ENCODE peak calls at places on chromosomes 12 and 14, in ten cellular contexts. One of them, this sample, is unnamed.
A peak's percentile ranks its signal among the peaks of the same experiment; 100 is the strongest.

GRCh38 chr12:80848858-80849257 is 88.9 kb downstream of the LIN7A start:
- DNase-seq in lower lobe of right lung: no peak
- DNase-seq in colonic mucosa: no peak
- DNase-seq in HFF-Myc: no peak
- DNase-seq in pancreas: no peak
- DNase-seq in HepG2: no peak
- DNase-seq in breast epithelium: no peak
- DNase-seq in AG10803: no peak
- DNase-seq in CD14-positive monocyte: no peak
- DNase-seq in epithelial cell of esophagus: peak; percentile 9
- DNase-seq in this sample: no peak

GRCh38 chr12:15435597-15435996 is 113.3 kb downstream of the PTPRO start:
- DNase-seq in lower lobe of right lung: no peak
- DNase-seq in colonic mucosa: no peak
- DNase-seq in HFF-Myc: no peak
- DNase-seq in pancreas: no peak
- DNase-seq in HepG2: no peak
- DNase-seq in breast epithelium: no peak
- DNase-seq in AG10803: peak; percentile 5
- DNase-seq in CD14-positive monocyte: no peak
- DNase-seq in epithelial cell of esophagus: peak; percentile 39
- DNase-seq in this sample: no peak

GRCh38 chr12:34033628-34034296 is 11.5 kb downstream of the ALG10 start:
- DNase-seq in lower lobe of right lung: no peak
- DNase-seq in colonic mucosa: no peak
- DNase-seq in HFF-Myc: no peak
- DNase-seq in pancreas: no peak
- DNase-seq in HepG2: peak; percentile 12
- DNase-seq in breast epithelium: no peak
- DNase-seq in AG10803: peak; percentile 27
- DNase-seq in CD14-positive monocyte: no peak
- DNase-seq in epithelial cell of esophagus: peak; percentile 43
- DNase-seq in this sample: no peak

GRCh38 chr14:68405959-68406358 is 386.9 kb downstream of the ZFP36L1 start:
- DNase-seq in lower lobe of right lung: no peak
- DNase-seq in colonic mucosa: no peak
- DNase-seq in HFF-Myc: no peak
- DNase-seq in pancreas: no peak
- DNase-seq in HepG2: no peak
- DNase-seq in breast epithelium: no peak
- DNase-seq in AG10803: peak; percentile 88
- DNase-seq in CD14-positive monocyte: no peak
- DNase-seq in epithelial cell of esophagus: peak; percentile 89
- DNase-seq in this sample: no peak

GRCh38 chr14:100317897-100318808 is 5.0 kb upstream of the SLC25A47 start:
- DNase-seq in lower lobe of right lung: peak; percentile 84
- DNase-seq in colonic mucosa: peak; percentile 72
- DNase-seq in HFF-Myc: no peak
- DNase-seq in pancreas: peak; percentile 85
- DNase-seq in HepG2: no peak
- DNase-seq in breast epithelium: no peak
- DNase-seq in AG10803: peak; percentile 61
- DNase-seq in CD14-positive monocyte: no peak
- DNase-seq in epithelial cell of esophagus: peak; percentile 34
- DNase-seq in this sample: peak; percentile 58

GRCh38 chr12:58668831-58669230 is 251.5 kb downstream of the LRIG3 start:
- DNase-seq in lower lobe of right lung: no peak
- DNase-seq in colonic mucosa: no peak
- DNase-seq in HFF-Myc: no peak
- DNase-seq in pancreas: no peak
- DNase-seq in HepG2: no peak
- DNase-seq in breast epithelium: no peak
- DNase-seq in AG10803: peak; percentile 73
- DNase-seq in CD14-positive monocyte: no peak
- DNase-seq in epithelial cell of esophagus: no peak
- DNase-seq in this sample: no peak

GRCh38 chr12:120115066-120115465 is 1.5 kb downstream of the RAB35 start:
- DNase-seq in lower lobe of right lung: no peak
- DNase-seq in colonic mucosa: no peak
- DNase-seq in HFF-Myc: no peak
- DNase-seq in pancreas: no peak
- DNase-seq in HepG2: no peak
- DNase-seq in breast epithelium: no peak
- DNase-seq in AG10803: peak; percentile 30
- DNase-seq in CD14-positive monocyte: no peak
- DNase-seq in epithelial cell of esophagus: no peak
- DNase-seq in this sample: no peak

GRCh38 chr12:52876371-52876770 is 27.6 kb upstream of the KRT78 start:
- DNase-seq in lower lobe of right lung: peak; percentile 86
- DNase-seq in colonic mucosa: peak; percentile 70
- DNase-seq in HFF-Myc: no peak
- DNase-seq in pancreas: peak; percentile 93
- DNase-seq in HepG2: no peak
- DNase-seq in breast epithelium: peak; percentile 89
- DNase-seq in AG10803: no peak
- DNase-seq in CD14-positive monocyte: no peak
- DNase-seq in epithelial cell of esophagus: peak; percentile 98
- DNase-seq in this sample: no peak

GRCh38 chr12:124910561-124911478 is 3.6 kb downstream of the UBC start:
- DNase-seq in lower lobe of right lung: no peak
- DNase-seq in colonic mucosa: peak; percentile 29
- DNase-seq in HFF-Myc: no peak
- DNase-seq in pancreas: no peak
- DNase-seq in HepG2: no peak
- DNase-seq in breast epithelium: no peak
- DNase-seq in AG10803: no peak
- DNase-seq in CD14-positive monocyte: no peak
- DNase-seq in epithelial cell of esophagus: peak; percentile 78
- DNase-seq in this sample: no peak

GRCh38 chr12:57242329-57242690 is 8.7 kb downstream of the STAC3 start:
- DNase-seq in lower lobe of right lung: no peak
- DNase-seq in colonic mucosa: no peak
- DNase-seq in HFF-Myc: no peak
- DNase-seq in pancreas: peak; percentile 91
- DNase-seq in HepG2: no peak
- DNase-seq in breast epithelium: peak; percentile 60
- DNase-seq in AG10803: no peak
- DNase-seq in CD14-positive monocyte: no peak
- DNase-seq in epithelial cell of esophagus: no peak
- DNase-seq in this sample: no peak

GRCh38 chr12:100794441-100795192 is at the start of gene ANO4:
- DNase-seq in lower lobe of right lung: no peak
- DNase-seq in colonic mucosa: no peak
- DNase-seq in HFF-Myc: no peak
- DNase-seq in pancreas: no peak
- DNase-seq in HepG2: no peak
- DNase-seq in breast epithelium: no peak
- DNase-seq in AG10803: peak; percentile 21
- DNase-seq in CD14-positive monocyte: no peak
- DNase-seq in epithelial cell of esophagus: no peak
- DNase-seq in this sample: no peak

GRCh38 chr12:18139989-18140596 is 50.1 kb upstream of the RERGL start:
- DNase-seq in lower lobe of right lung: no peak
- DNase-seq in colonic mucosa: no peak
- DNase-seq in HFF-Myc: no peak
- DNase-seq in pancreas: no peak
- DNase-seq in HepG2: peak; percentile 4
- DNase-seq in breast epithelium: no peak
- DNase-seq in AG10803: peak; percentile 38
- DNase-seq in CD14-positive monocyte: no peak
- DNase-seq in epithelial cell of esophagus: peak; percentile 42
- DNase-seq in this sample: no peak

GRCh38 chr12:130818381-130819247 is 20.4 kb downstream of the STX2 start:
- DNase-seq in lower lobe of right lung: peak; percentile 84
- DNase-seq in colonic mucosa: peak; percentile 75
- DNase-seq in HFF-Myc: no peak
- DNase-seq in pancreas: peak; percentile 88
- DNase-seq in HepG2: no peak
- DNase-seq in breast epithelium: peak; percentile 22
- DNase-seq in AG10803: no peak
- DNase-seq in CD14-positive monocyte: no peak
- DNase-seq in epithelial cell of esophagus: peak; percentile 83
- DNase-seq in this sample: peak; percentile 66

GRCh38 chr14:21988413-21988812 is 314.8 kb upstream of the OR4E1 start:
- DNase-seq in lower lobe of right lung: no peak
- DNase-seq in colonic mucosa: no peak
- DNase-seq in HFF-Myc: no peak
- DNase-seq in pancreas: no peak
- DNase-seq in HepG2: no peak
- DNase-seq in breast epithelium: no peak
- DNase-seq in AG10803: no peak
- DNase-seq in CD14-positive monocyte: no peak
- DNase-seq in epithelial cell of esophagus: no peak
- DNase-seq in this sample: no peak

GRCh38 chr14:21985081-21985480 is 311.5 kb upstream of the OR4E1 start:
- DNase-seq in lower lobe of right lung: no peak
- DNase-seq in colonic mucosa: no peak
- DNase-seq in HFF-Myc: no peak
- DNase-seq in pancreas: no peak
- DNase-seq in HepG2: no peak
- DNase-seq in breast epithelium: no peak
- DNase-seq in AG10803: no peak
- DNase-seq in CD14-positive monocyte: no peak
- DNase-seq in epithelial cell of esophagus: peak; percentile 20
- DNase-seq in this sample: no peak

GRCh38 chr14:21989090-21989489 is 315.5 kb upstream of the OR4E1 start:
- DNase-seq in lower lobe of right lung: no peak
- DNase-seq in colonic mucosa: no peak
- DNase-seq in HFF-Myc: no peak
- DNase-seq in pancreas: no peak
- DNase-seq in HepG2: no peak
- DNase-seq in breast epithelium: no peak
- DNase-seq in AG10803: no peak
- DNase-seq in CD14-positive monocyte: no peak
- DNase-seq in epithelial cell of esophagus: no peak
- DNase-seq in this sample: no peak

GRCh38 chr14:21990116-21990515 is 316.5 kb upstream of the OR4E1 start:
- DNase-seq in lower lobe of right lung: no peak
- DNase-seq in colonic mucosa: no peak
- DNase-seq in HFF-Myc: no peak
- DNase-seq in pancreas: no peak
- DNase-seq in HepG2: no peak
- DNase-seq in breast epithelium: no peak
- DNase-seq in AG10803: no peak
- DNase-seq in CD14-positive monocyte: no peak
- DNase-seq in epithelial cell of esophagus: no peak
- DNase-seq in this sample: no peak

GRCh38 chr14:21987937-21988336 is 314.3 kb upstream of the OR4E1 start:
- DNase-seq in lower lobe of right lung: no peak
- DNase-seq in colonic mucosa: no peak
- DNase-seq in HFF-Myc: no peak
- DNase-seq in pancreas: no peak
- DNase-seq in HepG2: peak; percentile 68
- DNase-seq in breast epithelium: no peak
- DNase-seq in AG10803: peak; percentile 3
- DNase-seq in CD14-positive monocyte: no peak
- DNase-seq in epithelial cell of esophagus: peak; percentile 47
- DNase-seq in this sample: no peak
- TF ChIP-seq CTCF in lower lobe of right lung: peak; percentile 28
- TF ChIP-seq CTCF in colonic mucosa: no peak
- TF ChIP-seq CTCF in HFF-Myc: peak; percentile 44
- TF ChIP-seq CTCF in pancreas: no peak
- TF ChIP-seq CTCF in HepG2: peak; percentile 43
- TF ChIP-seq CTCF in breast epithelium: no peak
- TF ChIP-seq CTCF in AG10803: peak; percentile 31
- TF ChIP-seq CTCF in CD14-positive monocyte: peak; percentile 66
- TF ChIP-seq CTCF in epithelial cell of esophagus: peak; percentile 53
- TF ChIP-seq CTCF in this sample: peak; percentile 41

GRCh38 chr14:45716506-45716905 is 463.5 kb upstream of the MIS18BP1 start:
- DNase-seq in lower lobe of right lung: no peak
- DNase-seq in colonic mucosa: no peak
- DNase-seq in HFF-Myc: no peak
- DNase-seq in pancreas: no peak
- DNase-seq in HepG2: peak; percentile 3
- DNase-seq in breast epithelium: no peak
- DNase-seq in AG10803: no peak
- DNase-seq in CD14-positive monocyte: no peak
- DNase-seq in epithelial cell of esophagus: peak; percentile 5
- DNase-seq in this sample: no peak
- TF ChIP-seq CTCF in lower lobe of right lung: no peak
- TF ChIP-seq CTCF in colonic mucosa: no peak
- TF ChIP-seq CTCF in HFF-Myc: peak; percentile 28
- TF ChIP-seq CTCF in pancreas: no peak
- TF ChIP-seq CTCF in HepG2: no peak
- TF ChIP-seq CTCF in breast epithelium: no peak
- TF ChIP-seq CTCF in AG10803: no peak
- TF ChIP-seq CTCF in CD14-positive monocyte: no peak
- TF ChIP-seq CTCF in epithelial cell of esophagus: peak; percentile 10
- TF ChIP-seq CTCF in this sample: peak; percentile 31

GRCh38 chr14:77185093-77185465 is 3.5 kb downstream of the TMEM63C start:
- DNase-seq in lower lobe of right lung: no peak
- DNase-seq in colonic mucosa: no peak
- DNase-seq in HFF-Myc: no peak
- DNase-seq in pancreas: no peak
- DNase-seq in HepG2: no peak
- DNase-seq in breast epithelium: no peak
- DNase-seq in AG10803: no peak
- DNase-seq in CD14-positive monocyte: no peak
- DNase-seq in epithelial cell of esophagus: peak; percentile 59
- DNase-seq in this sample: no peak

GRCh38 chr14:77183896-77184295 is 2.3 kb downstream of the TMEM63C start:
- DNase-seq in lower lobe of right lung: no peak
- DNase-seq in colonic mucosa: no peak
- DNase-seq in HFF-Myc: no peak
- DNase-seq in pancreas: no peak
- DNase-seq in HepG2: no peak
- DNase-seq in breast epithelium: no peak
- DNase-seq in AG10803: no peak
- DNase-seq in CD14-positive monocyte: no peak
- DNase-seq in epithelial cell of esophagus: no peak
- DNase-seq in this sample: no peak

GRCh38 chr14:77181124-77181602 is 435 bp upstream of the TMEM63C start:
- DNase-seq in lower lobe of right lung: no peak
- DNase-seq in colonic mucosa: no peak
- DNase-seq in HFF-Myc: no peak
- DNase-seq in pancreas: no peak
- DNase-seq in HepG2: no peak
- DNase-seq in breast epithelium: no peak
- DNase-seq in AG10803: no peak
- DNase-seq in CD14-positive monocyte: no peak
- DNase-seq in epithelial cell of esophagus: no peak
- DNase-seq in this sample: no peak

GRCh38 chr14:77184396-77185092 is 2.9 kb downstream of the TMEM63C start:
- DNase-seq in lower lobe of right lung: no peak
- DNase-seq in colonic mucosa: peak; percentile 74
- DNase-seq in HFF-Myc: no peak
- DNase-seq in pancreas: no peak
- DNase-seq in HepG2: no peak
- DNase-seq in breast epithelium: peak; percentile 55
- DNase-seq in AG10803: no peak
- DNase-seq in CD14-positive monocyte: no peak
- DNase-seq in epithelial cell of esophagus: peak; percentile 68
- DNase-seq in this sample: no peak

GRCh38 chr14:77181603-77182437 is at the start of gene TMEM63C:
- DNase-seq in lower lobe of right lung: no peak
- DNase-seq in colonic mucosa: peak; percentile 66
- DNase-seq in HFF-Myc: no peak
- DNase-seq in pancreas: peak; percentile 88
- DNase-seq in HepG2: peak; percentile 29
- DNase-seq in breast epithelium: peak; percentile 29
- DNase-seq in AG10803: no peak
- DNase-seq in CD14-positive monocyte: no peak
- DNase-seq in epithelial cell of esophagus: peak; percentile 83
- DNase-seq in this sample: peak; percentile 45
- TF ChIP-seq CTCF in lower lobe of right lung: no peak
- TF ChIP-seq CTCF in colonic mucosa: no peak
- TF ChIP-seq CTCF in HFF-Myc: no peak
- TF ChIP-seq CTCF in pancreas: no peak
- TF ChIP-seq CTCF in HepG2: peak; percentile 15
- TF ChIP-seq CTCF in breast epithelium: no peak
- TF ChIP-seq CTCF in AG10803: no peak
- TF ChIP-seq CTCF in CD14-positive monocyte: no peak
- TF ChIP-seq CTCF in epithelial cell of esophagus: no peak
- TF ChIP-seq CTCF in this sample: no peak

GRCh38 chr12:101838628-101839323 is 8.0 kb upstream of the GNPTAB start:
- DNase-seq in lower lobe of right lung: no peak
- DNase-seq in colonic mucosa: no peak
- DNase-seq in HFF-Myc: no peak
- DNase-seq in pancreas: no peak
- DNase-seq in HepG2: no peak
- DNase-seq in breast epithelium: no peak
- DNase-seq in AG10803: no peak
- DNase-seq in CD14-positive monocyte: no peak
- DNase-seq in epithelial cell of esophagus: no peak
- DNase-seq in this sample: no peak
- TF ChIP-seq CTCF in lower lobe of right lung: no peak
- TF ChIP-seq CTCF in colonic mucosa: no peak
- TF ChIP-seq CTCF in HFF-Myc: no peak
- TF ChIP-seq CTCF in pancreas: no peak
- TF ChIP-seq CTCF in HepG2: no peak
- TF ChIP-seq CTCF in breast epithelium: no peak
- TF ChIP-seq CTCF in AG10803: no peak
- TF ChIP-seq CTCF in CD14-positive monocyte: no peak
- TF ChIP-seq CTCF in epithelial cell of esophagus: no peak
- TF ChIP-seq CTCF in this sample: no peak

This sample was measured in mesothelial cell of epicardium.